ENCODE peak calls at places on chromosomes 3 and 15, in four cellular contexts. B is ACHN; Y is T-helper 2 cell treated with Interferon-gamma antibody and Interleukin-4, amounts not matched to agents 5 μg/mL and 100 μg/mL, for 36 hours; K is bronchial epithelial cell. E is an unnamed sample.

GRCh38 chr3:158108596-158108995 is 1.3 kb upstream of the RSRC1 start:
- DNase-seq in B (no peak), Y (no peak), K (no peak), E (no peak)

GRCh38 chr3:10193692-10194327 is 29.1 kb downstream of the IRAK2 start:
- DNase-seq in B (no peak), Y (no peak), K (peak), E (no peak)

GRCh38 chr3:47406762-47407149 is 25.9 kb downstream of the PTPN23 start:
- DNase-seq in B (no peak), Y (no peak), K (no peak), E (no peak)

GRCh38 chr15:27805261-27806220 is 293.6 kb downstream of the OCA2 start:
- DNase-seq in B (no peak), Y (no peak), K (no peak), E (no peak)

GRCh38 chr15:95041297-95041696 is 809.9 kb downstream of the MCTP2 start:
- DNase-seq in B (no peak), Y (no peak), K (no peak), E (no peak)

GRCh38 chr15:44215594-44215993 is 20.5 kb upstream of the FRMD5 start:
- DNase-seq in B (peak), Y (no peak), K (peak), E (peak)

GRCh38 chr15:40339621-40339945 is 1.2 kb downstream of the CCDC9B start:
- DNase-seq in B (no peak), Y (no peak), K (no peak), E (peak)

GRCh38 chr3:113105980-113106379 is 105.4 kb upstream of the BOC start:
- DNase-seq in B (no peak), Y (no peak), K (no peak), E (no peak)

GRCh38 chr15:75058127-75058905 is 34.9 kb downstream of the PPCDC start:
- DNase-seq in B (no peak), Y (no peak), K (peak), E (peak)

GRCh38 chr3:179933079-179933478 is 103.7 kb downstream of the PEX5L start:
- DNase-seq in B (no peak), Y (no peak), K (no peak), E (no peak)

GRCh38 chr15:42593143-42593542 is 17.7 kb downstream of the STARD9 start:
- DNase-seq in B (no peak), Y (no peak), K (no peak), E (no peak)

GRCh38 chr3:48137425-48137999 is 50.7 kb downstream of the CDC25A start:
- DNase-seq in B (no peak), Y (no peak), K (peak), E (no peak)

GRCh38 chr3:195544634-195545033 is 1.5 kb upstream of the PPP1R2 start:
- DNase-seq in B (no peak), Y (no peak), K (no peak), E (no peak)

GRCh38 chr3:139304383-139304782 is 39.4 kb upstream of the MRPS22 start:
- DNase-seq in B (no peak), Y (no peak), K (no peak), E (no peak)

GRCh38 chr15:55823191-55823670 is 80.3 kb upstream of the PRTG start:
- DNase-seq in B (no peak), Y (no peak), K (peak), E (peak)

GRCh38 chr15:96586901-96587300 is 256.4 kb downstream of the NR2F2 start:
- DNase-seq in B (no peak), Y (no peak), K (no peak), E (no peak)

GRCh38 chr3:69306239-69307185 is 79.4 kb downstream of the FRMD4B start:
- DNase-seq in B (peak), Y (peak), K (peak), E (peak)

GRCh38 chr3:157261000-157261399 is 101.1 kb upstream of the CCNL1 start:
- DNase-seq in B (no peak), Y (no peak), K (no peak), E (no peak)

GRCh38 chr3:78571486-78571885 is 1196.3 kb downstream of the ROBO1 start:
- DNase-seq in B (no peak), Y (no peak), K (peak), E (no peak)

GRCh38 chr3:16290007-16290826 is 25.2 kb downstream of the OXNAD1 start:
- DNase-seq in B (peak), Y (no peak), K (peak), E (peak)

GRCh38 chr3:107208100-107208499 is 169.1 kb upstream of the CCDC54 start:
- DNase-seq in B (peak), Y (no peak), K (peak), E (peak)

GRCh38 chr3:192121921-192122320 is 605.4 kb downstream of the FGF12 start:
- DNase-seq in B (no peak), Y (no peak), K (no peak), E (no peak)

GRCh38 chr3:175288616-175289015 is 429.5 kb downstream of the NAALADL2 start:
- DNase-seq in B (no peak), Y (no peak), K (no peak), E (no peak)

GRCh38 chr3:182967218-182968204 is 12.8 kb downstream of the DCUN1D1 start:
- DNase-seq in B (no peak), Y (no peak), K (no peak), E (no peak)

GRCh38 chr3:141960731-141961130 is 84.3 kb downstream of the ATP1B3 start:
- DNase-seq in B (no peak), Y (no peak), K (peak), E (peak)

GRCh38 chr15:90967206-90967605 is 12.5 kb downstream of the RCCD1 start:
- DNase-seq in B (no peak), Y (no peak), K (peak), E (no peak)